ENCODE peak calls at places on chromosomes 2 and 18, in six cellular contexts. K is cardiac muscle cell, G is gastrocnemius medialis, X is GM23338, B is kidney epithelial cell, W is cerebellar cortex. I is an unnamed sample.

GRCh38 chr2:28454016-28454930 is 41.6 kb upstream of the PLB1 start:
- DNase-seq in W (no peak), X (no peak), G (no peak), K (no peak), B (no peak), I (no peak)

GRCh38 chr2:98936133-98936916 is at the start of gene CRACDL:
- DNase-seq in B (no peak), X (peak; percentile 69), G (no peak), K (peak; percentile 27), W (no peak), I (no peak)

GRCh38 chr2:148614024-148614331 is 30.6 kb upstream of the EPC2 start:
- DNase-seq in K (peak; percentile 14), B (peak; percentile 7), X (peak; percentile 76), W (no peak), G (no peak), I (peak; percentile 4)

GRCh38 chr2:3986530-3987258 is 283.3 kb downstream of the DCDC2C start:
- DNase-seq in W (no peak), K (no peak), G (no peak), B (no peak), X (no peak), I (no peak)

GRCh38 chr2:64677530-64677929 is 23.8 kb upstream of the SERTAD2 start:
- DNase-seq in K (no peak), X (no peak), B (no peak), W (no peak), G (no peak), I (no peak)

GRCh38 chr2:229269146-229269545 is 1.9 kb downstream of the PID1 start:
- DNase-seq in K (no peak), X (no peak), B (no peak), G (no peak), W (no peak), I (no peak)

GRCh38 chr2:160220545-160221009 is 20.5 kb upstream of the ITGB6 start:
- DNase-seq in W (no peak), X (peak; percentile 14), G (no peak), B (no peak), K (no peak), I (peak; percentile 50)

GRCh38 chr2:18777250-18777812 is 188.0 kb upstream of the NT5C1B start:
- DNase-seq in B (no peak), X (peak; percentile 38), G (no peak), K (no peak), W (no peak), I (no peak)

GRCh38 chr18:59721214-59721613 is 24.0 kb upstream of the CCBE1 start:
- DNase-seq in W (no peak), G (no peak), X (no peak), K (no peak), B (no peak), I (no peak)

GRCh38 chr2:109382946-109383345 is 230.8 kb downstream of the SEPTIN10 start:
- DNase-seq in G (peak; percentile 83), X (peak; percentile 26), B (peak; percentile 25), K (peak; percentile 81), W (peak; percentile 60), I (peak; percentile 22)

GRCh38 chr2:190069936-190070696 is 7.6 kb upstream of the MSTN start:
- DNase-seq in B (peak; percentile 26), X (peak; percentile 68), K (peak; percentile 80), W (peak; percentile 49), G (no peak), I (peak; percentile 83)

GRCh38 chr2:37561615-37562569 is 109.5 kb downstream of the CDC42EP3 start:
- DNase-seq in K (peak; percentile 89), B (peak; percentile 86), X (peak; percentile 24), W (no peak), G (peak; percentile 55), I (peak; percentile 82)

GRCh38 chr2:240947607-240948006 is 41.5 kb downstream of the CROCC2 start:
- DNase-seq in G (no peak), X (no peak), K (no peak), W (no peak), B (no peak), I (no peak)

I was measured in GM12865.